ENCODE peak calls at places on chromosomes 7 and 10, in four cellular contexts. One of them, this sample, is unnamed.

GRCh38 chr10:30384791-30385201 is 35.7 kb upstream of the MTPAP start:
- DNase-seq in activated T-helper 9 cell treated with anti-CD3 and anti-CD28 coated beads, Interleukin-2, amount 50 U/mL, for 16 hours: no peak
- DNase-seq in psoas muscle: no peak
- DNase-seq in GM03348: peak; percentile 30
- DNase-seq in this sample: peak; percentile 19

GRCh38 chr10:102773986-102774385 is 30.2 kb downstream of the WBP1L start:
- DNase-seq in activated T-helper 9 cell treated with anti-CD3 and anti-CD28 coated beads, Interleukin-2, amount 50 U/mL, for 16 hours: no peak
- DNase-seq in psoas muscle: no peak
- DNase-seq in GM03348: no peak
- DNase-seq in this sample: no peak

GRCh38 chr10:132452216-132452650 is 55.2 kb downstream of the PWWP2B start:
- DNase-seq in GM03348: no peak
- DNase-seq in activated T-helper 9 cell treated with anti-CD3 and anti-CD28 coated beads, Interleukin-2, amount 50 U/mL, for 16 hours: no peak
- DNase-seq in psoas muscle: peak; percentile 55
- DNase-seq in this sample: no peak

GRCh38 chr7:65371468-65371867 is 2.2 kb upstream of the ZNF92 start:
- DNase-seq in activated T-helper 9 cell treated with anti-CD3 and anti-CD28 coated beads, Interleukin-2, amount 50 U/mL, for 16 hours: no peak
- DNase-seq in psoas muscle: no peak
- DNase-seq in GM03348: no peak
- DNase-seq in this sample: no peak

GRCh38 chr10:100562806-100563293 is 27.1 kb downstream of the HIF1AN start:
- DNase-seq in psoas muscle: no peak
- DNase-seq in activated T-helper 9 cell treated with anti-CD3 and anti-CD28 coated beads, Interleukin-2, amount 50 U/mL, for 16 hours: peak; percentile 1
- DNase-seq in GM03348: peak; percentile 88
- DNase-seq in this sample: no peak

GRCh38 chr7:88546808-88547207 is 212.7 kb upstream of the ZNF804B start:
- DNase-seq in GM03348: no peak
- DNase-seq in activated T-helper 9 cell treated with anti-CD3 and anti-CD28 coated beads, Interleukin-2, amount 50 U/mL, for 16 hours: no peak
- DNase-seq in psoas muscle: no peak
- DNase-seq in this sample: peak; percentile 28

GRCh38 chr7:27965650-27966049 is 214.9 kb downstream of the JAZF1 start:
- DNase-seq in GM03348: peak; percentile 33
- DNase-seq in psoas muscle: no peak
- DNase-seq in activated T-helper 9 cell treated with anti-CD3 and anti-CD28 coated beads, Interleukin-2, amount 50 U/mL, for 16 hours: no peak
- DNase-seq in this sample: no peak

GRCh38 chr7:523436-524336 is 4.0 kb upstream of the PDGFA start:
- DNase-seq in psoas muscle: no peak
- DNase-seq in GM03348: no peak
- DNase-seq in activated T-helper 9 cell treated with anti-CD3 and anti-CD28 coated beads, Interleukin-2, amount 50 U/mL, for 16 hours: no peak
- DNase-seq in this sample: no peak

GRCh38 chr7:147298611-147299043 is 1182.0 kb downstream of the CNTNAP2 start:
- DNase-seq in GM03348: peak; percentile 4
- DNase-seq in psoas muscle: no peak
- DNase-seq in activated T-helper 9 cell treated with anti-CD3 and anti-CD28 coated beads, Interleukin-2, amount 50 U/mL, for 16 hours: no peak
- DNase-seq in this sample: no peak

GRCh38 chr10:21176934-21177480 is 279.9 kb upstream of the NEBL start:
- DNase-seq in activated T-helper 9 cell treated with anti-CD3 and anti-CD28 coated beads, Interleukin-2, amount 50 U/mL, for 16 hours: no peak
- DNase-seq in psoas muscle: no peak
- DNase-seq in GM03348: no peak
- DNase-seq in this sample: no peak

GRCh38 chr10:86941426-86941825 is 16.0 kb downstream of the MMRN2 start:
- DNase-seq in psoas muscle: no peak
- DNase-seq in activated T-helper 9 cell treated with anti-CD3 and anti-CD28 coated beads, Interleukin-2, amount 50 U/mL, for 16 hours: no peak
- DNase-seq in GM03348: no peak
- DNase-seq in this sample: no peak

GRCh38 chr7:130021105-130021834 is 29.9 kb downstream of the ZC3HC1 start:
- DNase-seq in GM03348: no peak
- DNase-seq in activated T-helper 9 cell treated with anti-CD3 and anti-CD28 coated beads, Interleukin-2, amount 50 U/mL, for 16 hours: no peak
- DNase-seq in psoas muscle: peak; percentile 85
- DNase-seq in this sample: no peak

GRCh38 chr10:61319550-61320256 is 133.5 kb downstream of the TMEM26 start:
- DNase-seq in GM03348: no peak
- DNase-seq in psoas muscle: no peak
- DNase-seq in activated T-helper 9 cell treated with anti-CD3 and anti-CD28 coated beads, Interleukin-2, amount 50 U/mL, for 16 hours: no peak
- DNase-seq in this sample: no peak

GRCh38 chr10:114504769-114505579 is 100.7 kb upstream of the AFAP1L2 start:
- DNase-seq in psoas muscle: no peak
- DNase-seq in activated T-helper 9 cell treated with anti-CD3 and anti-CD28 coated beads, Interleukin-2, amount 50 U/mL, for 16 hours: no peak
- DNase-seq in GM03348: peak; percentile 56
- DNase-seq in this sample: peak; percentile 1

GRCh38 chr7:32223721-32224120 is 153.5 kb upstream of the PDE1C start:
- DNase-seq in activated T-helper 9 cell treated with anti-CD3 and anti-CD28 coated beads, Interleukin-2, amount 50 U/mL, for 16 hours: no peak
- DNase-seq in GM03348: no peak
- DNase-seq in psoas muscle: no peak
- DNase-seq in this sample: no peak